ENCODE peak calls at places on chromosomes 6 and 20, in eight cellular contexts. M is uterus; Q is A549; K is GM23338; E is prostate gland; Z is CD4-positive, CD25-positive, alpha-beta regulatory T cell; I is NT2/D1; C is aorta. T is an unnamed sample.

GRCh38 chr20:44494266-44494665 is 18.6 kb downstream of the TTPAL start:
- DNase-seq in Q (peak; percentile 28), E (no peak), C (no peak), I (no peak), K (no peak), Z (no peak), M (no peak), T (no peak)

GRCh38 chr6:95530176-95530799 is 47.0 kb upstream of the MANEA start:
- DNase-seq in K (peak; percentile 27), M (no peak), C (no peak), E (no peak), Z (no peak), Q (no peak), I (no peak), T (no peak)

GRCh38 chr20:33917813-33918525 is 75.7 kb upstream of the RALY start:
- DNase-seq in C (no peak), K (no peak), Z (no peak), M (no peak), Q (no peak), I (no peak), E (no peak), T (no peak)

GRCh38 chr6:43930440-43931154 is 160.6 kb downstream of the VEGFA start:
- DNase-seq in I (no peak), Q (no peak), Z (no peak), E (no peak), C (peak; percentile 39), K (no peak), M (no peak), T (no peak)

GRCh38 chr6:17115251-17116089 is 13.6 kb downstream of the STMND1 start:
- DNase-seq in Q (peak; percentile 72), C (no peak), M (no peak), E (no peak), Z (no peak), K (no peak), I (no peak), T (no peak)

GRCh38 chr6:18214003-18214402 is 50.3 kb downstream of the DEK start:
- DNase-seq in I (no peak), Q (no peak), M (no peak), K (no peak), Z (no peak), E (no peak), C (no peak), T (no peak)

GRCh38 chr6:1724616-1725015 is 114.9 kb downstream of the FOXC1 start:
- DNase-seq in I (no peak), C (no peak), Z (no peak), M (no peak), Q (peak; percentile 62), E (peak; percentile 35), K (peak; percentile 27), T (no peak)

GRCh38 chr6:163725008-163725941 is 310.8 kb downstream of the QKI start:
- DNase-seq in M (no peak), Z (no peak), K (no peak), I (no peak), C (no peak), E (no peak), Q (no peak), T (no peak)

GRCh38 chr6:85453490-85453889 is 3.6 kb downstream of the NT5E start:
- DNase-seq in C (no peak), M (no peak), Z (no peak), Q (no peak), I (no peak), K (no peak), E (no peak), T (no peak)

GRCh38 chr20:14234666-14235295 is 102.6 kb downstream of the FLRT3 start:
- DNase-seq in I (no peak), M (no peak), C (no peak), K (no peak), E (no peak), Q (peak; percentile 27), Z (no peak), T (no peak)

GRCh38 chr6:31901953-31902643 is at the start of gene ZBTB12:
- DNase-seq in Z (peak; percentile 82), E (peak; percentile 92), M (peak; percentile 94), I (peak; percentile 89), Q (peak; percentile 94), K (peak; percentile 99), C (peak; percentile 95), T (peak; percentile 84)

GRCh38 chr6:39426057-39426592 is 103.6 kb upstream of the KCNK16 start:
- DNase-seq in Q (peak; percentile 23), I (no peak), M (no peak), C (no peak), E (peak; percentile 19), Z (no peak), K (no peak), T (no peak)

GRCh38 chr20:15162061-15162740 is 824.8 kb upstream of the FLRT3 start:
- DNase-seq in E (no peak), K (no peak), Z (no peak), I (no peak), M (no peak), Q (no peak), C (no peak), T (no peak)

GRCh38 chr20:37207176-37207575 is 27.8 kb upstream of the MROH8 start:
- DNase-seq in E (no peak), Q (no peak), C (no peak), Z (no peak), K (no peak), I (no peak), M (no peak), T (no peak)

GRCh38 chr20:37201827-37202162 is 22.4 kb upstream of the MROH8 start:
- DNase-seq in Q (no peak), E (no peak), K (no peak), I (no peak), M (no peak), C (no peak), Z (no peak), T (no peak)

GRCh38 chr20:37204056-37204455 is 24.7 kb upstream of the MROH8 start:
- DNase-seq in E (no peak), K (no peak), Z (no peak), C (no peak), I (no peak), M (no peak), Q (no peak), T (no peak)

GRCh38 chr20:37202267-37202943 is 23.1 kb upstream of the MROH8 start:
- DNase-seq in M (peak; percentile 59), Z (peak; percentile 33), Q (peak; percentile 72), C (no peak), K (peak; percentile 73), I (peak; percentile 44), E (peak; percentile 11), T (no peak)

DNA sequence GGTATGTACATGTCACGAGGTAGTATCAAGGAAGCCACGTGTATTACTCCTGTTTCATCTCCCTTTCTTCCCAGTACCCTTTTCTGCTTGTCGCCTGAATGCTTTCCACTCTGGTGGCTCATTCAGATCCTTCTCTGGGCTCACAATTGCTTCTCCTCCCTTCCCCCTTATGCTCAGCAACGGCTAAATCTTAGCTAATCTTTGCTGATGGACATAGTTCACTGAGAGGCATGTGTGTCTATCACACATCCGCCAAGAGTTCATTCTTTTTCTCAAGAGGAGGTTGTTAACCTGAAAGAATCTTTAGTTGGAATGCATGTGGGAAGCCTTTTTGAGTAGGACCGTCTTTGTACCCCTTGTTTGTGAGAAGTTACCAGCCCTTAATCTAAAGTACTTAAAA is 25.8 kb upstream of the MROH8 start:
- DNase-seq in M (no peak), I (no peak), Z (no peak), K (no peak), Q (no peak), C (no peak), E (no peak), T (no peak)
- H3K4me1 ChIP-seq in M (no peaks in the 10 kb centered on the region), I (no peaks in the 10 kb centered on the region), Z (peaks cover 3% of the 10 kb centered on the region), K (no peaks in the 10 kb centered on the region), Q (peaks cover 13% of the 10 kb centered on the region), C (no peaks in the 10 kb centered on the region), E (no peaks in the 10 kb centered on the region), T (no peaks in the 10 kb centered on the region)

GRCh38 chr20:53642196-53643030 is 48.8 kb upstream of the ZNF217 start:
- DNase-seq in E (peak; percentile 53), M (no peak), I (no peak), Z (no peak), K (peak; percentile 44), Q (peak; percentile 90), C (no peak), T (no peak)

GRCh38 chr20:53643031-53643832 is 49.6 kb upstream of the ZNF217 start:
- DNase-seq in E (peak; percentile 34), Q (peak; percentile 87), M (no peak), K (no peak), Z (peak; percentile 64), C (no peak), I (no peak), T (no peak)

GRCh38 chr20:53636725-53637097 is 43.1 kb upstream of the ZNF217 start:
- DNase-seq in I (no peak), Z (no peak), E (no peak), C (no peak), M (no peak), Q (no peak), K (no peak), T (no peak)

GRCh38 chr20:53639128-53639527 is 45.5 kb upstream of the ZNF217 start:
- DNase-seq in I (no peak), Z (no peak), C (no peak), M (no peak), Q (no peak), K (no peak), E (no peak), T (no peak)

DNA sequence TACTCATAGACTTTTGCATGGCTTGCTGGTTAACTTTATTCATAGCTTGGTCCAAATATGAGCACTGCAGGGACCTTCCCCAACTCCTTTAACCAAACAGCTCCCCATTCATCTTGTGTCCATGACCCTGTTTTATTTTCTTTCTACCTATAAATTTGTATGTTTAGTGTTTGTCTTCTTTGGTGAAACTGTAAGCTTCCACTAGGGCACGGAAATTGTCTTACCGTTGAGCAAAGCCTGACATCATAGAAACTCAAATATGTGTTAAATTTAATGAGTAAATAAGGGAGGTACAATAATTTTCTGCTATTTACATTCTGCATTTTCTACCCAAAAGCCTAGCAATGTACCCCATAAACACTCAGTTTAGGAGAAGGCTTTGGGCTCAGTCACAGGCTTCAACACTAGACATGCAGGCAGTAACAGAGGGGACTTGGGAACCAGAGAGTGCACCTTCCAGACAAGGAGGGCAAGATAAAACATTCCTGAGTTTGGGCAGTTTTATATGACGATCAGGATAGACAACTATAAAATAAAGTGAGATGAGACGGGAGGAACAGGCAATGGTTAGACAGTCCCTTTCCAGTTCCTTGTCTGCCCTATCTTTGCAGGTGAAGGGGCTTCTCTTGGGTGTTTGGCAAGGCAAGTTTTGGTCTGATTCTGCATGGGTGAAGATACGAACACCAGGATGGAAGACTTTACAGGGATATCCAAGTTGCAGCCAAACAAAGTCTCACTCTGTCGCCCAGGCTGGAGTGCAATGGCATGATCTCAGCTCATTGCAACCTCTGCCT is 46.2 kb upstream of the ZNF217 start:
- DNase-seq in C (no peak), K (no peak), Q (no peak), M (no peak), Z (no peak), E (peak; percentile 43), I (no peak), T (no peak)
- H3K4me1 ChIP-seq in C (no peaks in the 10 kb centered on the region), K (peaks cover 14% of the 10 kb centered on the region), Q (peaks cover 29% of the 10 kb centered on the region), M (no peaks in the 10 kb centered on the region), Z (peaks cover 21% of the 10 kb centered on the region), E (peaks cover 3% of the 10 kb centered on the region), I (peaks cover 4% of the 10 kb centered on the region), T (peaks cover 41% of the 10 kb centered on the region)

GRCh38 chr20:24995741-24996448 is 3.3 kb upstream of the APMAP start:
- DNase-seq in Z (no peak), M (no peak), C (no peak), K (no peak), Q (no peak), I (no peak), E (no peak), T (no peak)
- H3K4me1 ChIP-seq in Z (peaks cover 20% of the 10 kb centered on the region), M (peaks cover 13% of the 10 kb centered on the region), C (no peaks in the 10 kb centered on the region), K (peaks cover 8% of the 10 kb centered on the region), Q (peaks cover 43% of the 10 kb centered on the region), I (peaks cover 4% of the 10 kb centered on the region), E (peaks cover 11% of the 10 kb centered on the region), T (peaks cover 12% of the 10 kb centered on the region)

GRCh38 chr20:3896853-3897252 is 7.7 kb downstream of the PANK2 start:
- DNase-seq in Q (no peak), K (no peak), M (no peak), Z (no peak), I (no peak), C (no peak), E (no peak), T (no peak)
- H3K4me1 ChIP-seq in Q (peaks cover 88% of the 10 kb centered on the region), K (peaks cover 43% of the 10 kb centered on the region), M (peaks cover 15% of the 10 kb centered on the region), Z (peaks cover 95% of the 10 kb centered on the region), I (no peaks in the 10 kb centered on the region), C (no peaks in the 10 kb centered on the region), E (peaks cover 9% of the 10 kb centered on the region), T (peaks cover 32% of the 10 kb centered on the region)

T was measured in naive thymus-derived CD4-positive, alpha-beta T cell.